ENCODE peak calls at places on chromosome 14, in eight cellular contexts. One of them, this sample, is unnamed.

GRCh38 chr14:81221579-81222102 is 882 bp upstream of the GTF2A1 start:
- DNase-seq in fibroblast of lung: no peak
- DNase-seq in PC-3: no peak
- DNase-seq in H1: no peak
- DNase-seq in keratinocyte: no peak
- DNase-seq in hepatocyte: peak
- DNase-seq in HCT116: no peak
- DNase-seq in astrocyte: no peak
- DNase-seq in this sample: no peak

GRCh38 chr14:23539209-23539866 is 12.2 kb downstream of the ZFHX2 start:
- DNase-seq in fibroblast of lung: no peak
- DNase-seq in PC-3: peak
- DNase-seq in H1: peak
- DNase-seq in keratinocyte: no peak
- DNase-seq in hepatocyte: peak
- DNase-seq in HCT116: peak
- DNase-seq in astrocyte: no peak
- DNase-seq in this sample: peak

GRCh38 chr14:68986225-68986624 is 7.1 kb upstream of the ACTN1 start:
- DNase-seq in fibroblast of lung: no peak
- DNase-seq in PC-3: no peak
- DNase-seq in H1: no peak
- DNase-seq in keratinocyte: no peak
- DNase-seq in hepatocyte: no peak
- DNase-seq in HCT116: no peak
- DNase-seq in astrocyte: no peak
- DNase-seq in this sample: no peak

GRCh38 chr14:59262717-59263469 is 74.4 kb downstream of the DAAM1 start:
- DNase-seq in fibroblast of lung: no peak
- DNase-seq in PC-3: peak
- DNase-seq in H1: no peak
- DNase-seq in keratinocyte: no peak
- DNase-seq in hepatocyte: peak
- DNase-seq in HCT116: no peak
- DNase-seq in astrocyte: no peak
- DNase-seq in this sample: no peak

GRCh38 chr14:99786423-99787051 is 6.7 kb upstream of the EML1 start:
- DNase-seq in fibroblast of lung: no peak
- DNase-seq in PC-3: no peak
- DNase-seq in H1: no peak
- DNase-seq in keratinocyte: no peak
- DNase-seq in hepatocyte: no peak
- DNase-seq in HCT116: no peak
- DNase-seq in astrocyte: no peak
- DNase-seq in this sample: no peak

GRCh38 chr14:76115010-76115422 is 36.7 kb upstream of the GPATCH2L start:
- DNase-seq in fibroblast of lung: no peak
- DNase-seq in PC-3: no peak
- DNase-seq in H1: no peak
- DNase-seq in keratinocyte: no peak
- DNase-seq in hepatocyte: no peak
- DNase-seq in HCT116: no peak
- DNase-seq in astrocyte: no peak
- DNase-seq in this sample: no peak

GRCh38 chr14:64671591-64671990 is 32.6 kb upstream of the PLEKHG3 start:
- DNase-seq in fibroblast of lung: peak
- DNase-seq in PC-3: peak
- DNase-seq in H1: no peak
- DNase-seq in keratinocyte: no peak
- DNase-seq in hepatocyte: peak
- DNase-seq in HCT116: peak
- DNase-seq in astrocyte: peak
- DNase-seq in this sample: peak

GRCh38 chr14:90539496-90539775 is 142.6 kb downstream of the CALM1 start:
- DNase-seq in fibroblast of lung: no peak
- DNase-seq in PC-3: no peak
- DNase-seq in H1: no peak
- DNase-seq in keratinocyte: no peak
- DNase-seq in hepatocyte: no peak
- DNase-seq in HCT116: no peak
- DNase-seq in astrocyte: no peak
- DNase-seq in this sample: no peak

GRCh38 chr14:30257946-30258661 is 300.9 kb upstream of the G2E3 start:
- DNase-seq in fibroblast of lung: no peak
- DNase-seq in PC-3: no peak
- DNase-seq in H1: no peak
- DNase-seq in keratinocyte: no peak
- DNase-seq in hepatocyte: no peak
- DNase-seq in HCT116: no peak
- DNase-seq in astrocyte: no peak
- DNase-seq in this sample: no peak

GRCh38 chr14:62179367-62180018 is 417.3 kb downstream of the SNAPC1 start:
- DNase-seq in fibroblast of lung: peak
- DNase-seq in PC-3: peak
- DNase-seq in H1: peak
- DNase-seq in keratinocyte: peak
- DNase-seq in hepatocyte: peak
- DNase-seq in HCT116: peak
- DNase-seq in astrocyte: peak
- DNase-seq in this sample: peak

GRCh38 chr14:67513631-67514108 is 19.4 kb upstream of the PLEKHH1 start:
- DNase-seq in fibroblast of lung: no peak
- DNase-seq in PC-3: no peak
- DNase-seq in H1: no peak
- DNase-seq in keratinocyte: no peak
- DNase-seq in hepatocyte: peak
- DNase-seq in HCT116: no peak
- DNase-seq in astrocyte: no peak
- DNase-seq in this sample: no peak

GRCh38 chr14:99075771-99076370 is 196.1 kb downstream of the BCL11B start:
- DNase-seq in fibroblast of lung: no peak
- DNase-seq in PC-3: no peak
- DNase-seq in H1: peak
- DNase-seq in keratinocyte: no peak
- DNase-seq in hepatocyte: no peak
- DNase-seq in HCT116: no peak
- DNase-seq in astrocyte: no peak
- DNase-seq in this sample: no peak

GRCh38 chr14:106507354-106507753 is 981.0 kb downstream of the TMEM121 start:
- DNase-seq in fibroblast of lung: no peak
- DNase-seq in PC-3: no peak
- DNase-seq in H1: no peak
- DNase-seq in keratinocyte: no peak
- DNase-seq in hepatocyte: no peak
- DNase-seq in HCT116: no peak
- DNase-seq in astrocyte: no peak
- DNase-seq in this sample: no peak

GRCh38 chr14:34214961-34215360 is 247.1 kb downstream of the SPTSSA start:
- DNase-seq in fibroblast of lung: peak
- DNase-seq in PC-3: peak
- DNase-seq in H1: no peak
- DNase-seq in keratinocyte: no peak
- DNase-seq in hepatocyte: no peak
- DNase-seq in HCT116: no peak
- DNase-seq in astrocyte: peak
- DNase-seq in this sample: no peak

GRCh38 chr14:57382283-57382682 is 8.1 kb upstream of the NAA30 start:
- DNase-seq in fibroblast of lung: peak
- DNase-seq in PC-3: peak
- DNase-seq in H1: no peak
- DNase-seq in keratinocyte: peak
- DNase-seq in hepatocyte: no peak
- DNase-seq in HCT116: no peak
- DNase-seq in astrocyte: peak
- DNase-seq in this sample: no peak

GRCh38 chr14:39268393-39268792 is 34.7 kb downstream of the MIA2 start:
- DNase-seq in fibroblast of lung: peak
- DNase-seq in PC-3: peak
- DNase-seq in H1: no peak
- DNase-seq in keratinocyte: no peak
- DNase-seq in hepatocyte: peak
- DNase-seq in HCT116: no peak
- DNase-seq in astrocyte: peak
- DNase-seq in this sample: peak

GRCh38 chr14:100541621-100542560 is 45.3 kb downstream of the BEGAIN start:
- DNase-seq in fibroblast of lung: no peak
- DNase-seq in PC-3: no peak
- DNase-seq in H1: no peak
- DNase-seq in keratinocyte: no peak
- DNase-seq in hepatocyte: no peak
- DNase-seq in HCT116: no peak
- DNase-seq in astrocyte: no peak
- DNase-seq in this sample: no peak

DNA sequence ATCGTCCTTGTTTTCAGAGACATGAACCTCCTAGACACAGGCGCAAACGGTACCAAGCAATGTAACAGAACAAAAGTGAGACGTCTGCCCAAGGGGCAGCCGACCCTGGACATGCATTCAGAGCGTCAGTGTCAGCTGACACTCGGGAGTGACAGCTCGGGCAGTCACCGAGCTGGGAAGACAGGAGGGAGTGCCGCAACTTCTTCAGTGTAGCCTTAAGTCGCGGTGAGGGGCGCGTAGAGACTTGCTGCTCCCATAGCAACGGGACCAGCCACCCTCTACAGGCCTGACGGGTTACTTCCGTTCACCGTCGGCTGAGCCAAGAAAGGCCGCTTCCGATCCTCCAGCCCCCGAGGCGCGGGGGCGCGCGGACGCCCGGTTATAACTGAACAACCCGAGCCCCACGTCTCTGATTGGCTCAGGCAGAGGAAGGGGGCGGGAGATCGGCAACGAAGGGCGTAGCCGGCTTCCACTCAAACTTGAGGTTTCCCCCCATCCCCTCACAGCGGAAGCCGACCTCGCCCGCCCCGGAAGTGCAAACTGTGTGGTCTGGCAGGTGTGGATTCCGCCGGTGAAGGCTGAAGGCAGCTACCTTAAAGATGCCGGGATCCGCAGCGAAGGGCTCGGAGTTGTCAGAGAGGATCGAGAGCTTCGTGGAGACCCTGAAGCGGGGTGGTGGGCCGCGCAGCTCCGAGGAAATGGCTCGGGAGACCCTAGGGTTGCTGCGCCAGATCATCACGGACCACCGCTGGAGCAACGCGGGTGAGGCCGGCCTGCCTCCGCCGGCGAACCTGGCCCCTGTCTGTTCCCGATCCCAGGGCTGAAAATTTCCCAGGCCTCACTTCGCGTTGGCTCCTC is at the start of gene EIF2B2:
- DNase-seq in fibroblast of lung: peak
- DNase-seq in PC-3: peak
- DNase-seq in H1: peak
- DNase-seq in keratinocyte: peak
- DNase-seq in hepatocyte: peak
- DNase-seq in HCT116: peak
- DNase-seq in astrocyte: peak
- DNase-seq in this sample: peak
- TF ChIP-seq EZH2 in fibroblast of lung: no peak
- TF ChIP-seq EZH2 in PC-3: no peak
- TF ChIP-seq EZH2 in H1: no peak
- TF ChIP-seq EZH2 in keratinocyte: no peak
- TF ChIP-seq EZH2 in hepatocyte: no peak
- TF ChIP-seq EZH2 in HCT116: no peak
- TF ChIP-seq EZH2 in astrocyte: no peak
- TF ChIP-seq EZH2 in this sample: no peak

DNA sequence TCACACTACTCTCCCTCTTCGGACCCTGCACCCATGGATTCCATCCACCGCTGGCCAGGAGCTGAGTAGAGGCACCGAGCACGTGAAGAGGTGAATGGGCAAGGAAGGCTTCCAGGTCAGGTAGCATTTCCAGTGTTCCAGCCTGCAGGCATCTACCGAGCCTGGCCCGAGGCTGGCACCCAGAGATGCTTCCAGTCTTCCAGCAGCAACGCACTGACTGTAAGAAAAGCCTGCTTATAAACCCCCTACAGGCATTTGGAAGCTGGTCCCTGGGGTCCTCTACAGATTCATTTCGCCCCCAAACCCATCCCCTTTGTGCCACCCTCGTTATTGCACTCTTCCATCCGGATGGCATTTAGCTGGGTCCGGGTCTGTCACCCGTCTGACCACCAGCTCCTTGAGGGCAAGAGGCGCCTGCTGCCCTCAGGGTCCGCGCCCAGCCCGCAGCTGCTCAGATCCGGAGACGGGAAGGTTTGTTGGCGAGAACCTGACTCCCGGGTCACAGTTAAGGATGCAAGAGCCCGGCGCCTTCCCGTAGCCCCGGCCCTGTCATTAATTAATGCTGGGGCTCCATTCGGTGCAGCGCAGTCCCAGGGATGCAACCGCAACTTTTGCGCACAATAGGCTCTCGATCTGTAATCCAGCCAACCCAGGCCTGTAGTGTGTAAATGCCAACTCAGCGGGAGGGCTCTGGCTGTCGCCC is 614 bp upstream of the MARK3 start:
- DNase-seq in fibroblast of lung: no peak
- DNase-seq in PC-3: no peak
- DNase-seq in H1: no peak
- DNase-seq in keratinocyte: no peak
- DNase-seq in hepatocyte: no peak
- DNase-seq in HCT116: no peak
- DNase-seq in astrocyte: no peak
- DNase-seq in this sample: no peak
- TF ChIP-seq EZH2 in fibroblast of lung: no peak
- TF ChIP-seq EZH2 in PC-3: no peak
- TF ChIP-seq EZH2 in H1: no peak
- TF ChIP-seq EZH2 in keratinocyte: no peak
- TF ChIP-seq EZH2 in hepatocyte: no peak
- TF ChIP-seq EZH2 in HCT116: no peak
- TF ChIP-seq EZH2 in astrocyte: no peak
- TF ChIP-seq EZH2 in this sample: no peak

DNA sequence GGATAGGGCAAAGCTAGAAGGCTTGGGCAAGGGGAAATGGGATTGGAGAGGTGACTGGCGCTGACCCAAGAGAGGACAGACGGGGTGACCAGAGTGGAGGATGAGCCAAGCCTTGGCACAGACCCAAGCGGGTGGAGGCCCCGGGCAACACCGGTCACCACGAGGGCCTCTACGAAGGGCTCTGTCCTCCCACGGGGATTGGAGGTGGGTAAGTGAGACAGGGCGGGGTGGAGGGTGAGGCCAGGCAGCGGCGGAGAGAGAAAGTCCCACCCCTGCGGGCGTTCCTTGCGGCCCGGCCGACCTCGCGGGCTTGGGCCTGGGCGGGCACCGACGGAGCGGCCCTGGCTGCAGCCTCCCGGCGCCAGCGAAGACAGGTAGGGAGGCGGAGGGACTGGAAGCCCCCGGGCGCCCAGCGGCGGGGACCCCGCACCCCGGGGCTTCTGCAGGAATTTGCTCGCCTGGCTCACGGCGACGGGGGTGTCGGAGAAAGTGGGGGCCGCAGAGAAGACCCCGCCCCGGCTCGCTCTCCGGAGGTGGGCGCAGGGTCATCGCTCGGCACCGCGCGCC is at the start of gene PAPLN:
- DNase-seq in fibroblast of lung: peak
- DNase-seq in PC-3: peak
- DNase-seq in H1: peak
- DNase-seq in keratinocyte: no peak
- DNase-seq in hepatocyte: peak
- DNase-seq in HCT116: peak
- DNase-seq in astrocyte: no peak
- DNase-seq in this sample: no peak
- TF ChIP-seq EZH2 in fibroblast of lung: peak
- TF ChIP-seq EZH2 in PC-3: no peak
- TF ChIP-seq EZH2 in H1: no peak
- TF ChIP-seq EZH2 in keratinocyte: peak
- TF ChIP-seq EZH2 in hepatocyte: no peak
- TF ChIP-seq EZH2 in HCT116: no peak
- TF ChIP-seq EZH2 in astrocyte: peak
- TF ChIP-seq EZH2 in this sample: no peak

GRCh38 chr14:104650057-104650980 is 39.1 kb upstream of the INF2 start:
- DNase-seq in fibroblast of lung: peak
- DNase-seq in PC-3: peak
- DNase-seq in H1: peak
- DNase-seq in keratinocyte: no peak
- DNase-seq in hepatocyte: peak
- DNase-seq in HCT116: no peak
- DNase-seq in astrocyte: no peak
- DNase-seq in this sample: no peak
- TF ChIP-seq EZH2 in fibroblast of lung: no peak
- TF ChIP-seq EZH2 in PC-3: no peak
- TF ChIP-seq EZH2 in H1: peak
- TF ChIP-seq EZH2 in keratinocyte: no peak
- TF ChIP-seq EZH2 in hepatocyte: no peak
- TF ChIP-seq EZH2 in HCT116: no peak
- TF ChIP-seq EZH2 in astrocyte: no peak
- TF ChIP-seq EZH2 in this sample: no peak

This sample was measured in MM.1S.